ENCODE peak calls at places on chromosome 1, in four cellular contexts. P is A549; A is glutamatergic neuron; L is CD4-positive, alpha-beta T cell. K is an unnamed sample.

GRCh38 chr1:153515504-153516394 is 20.0 kb downstream of the S100A6 start:
- DNase-seq in P (no peak), L (no peak), A (no peak), K (no peak)

GRCh38 chr1:200590001-200590400 is 30.6 kb downstream of the KIF14 start:
- DNase-seq in A (no peak), P (no peak), L (no peak), K (no peak)

GRCh38 chr1:70090875-70091274 is 114.5 kb downstream of the LRRC40 start:
- DNase-seq in P (no peak), L (no peak), A (no peak), K (no peak)

GRCh38 chr1:217534566-217534965 is 96.3 kb downstream of the GPATCH2 start:
- DNase-seq in A (no peak), P (no peak), L (no peak), K (no peak)

GRCh38 chr1:22953392-22954141 is 19.1 kb downstream of the LACTBL1 start:
- DNase-seq in L (no peak), A (no peak), P (no peak), K (no peak)

GRCh38 chr1:49294539-49294938 is 517.8 kb upstream of the BEND5 start:
- DNase-seq in L (no peak), P (no peak), A (no peak), K (no peak)

GRCh38 chr1:1531947-1532346 is 8.5 kb downstream of the TMEM240 start:
- DNase-seq in P (no peak), A (no peak), L (no peak), K (no peak)

GRCh38 chr1:230243583-230244377 is 176.7 kb downstream of the GALNT2 start:
- DNase-seq in A (no peak), P (no peak), L (no peak), K (no peak)

GRCh38 chr1:10471411-10472219 is 714 bp downstream of the DFFA start:
- DNase-seq in L (no peak), P (no peak), A (no peak), K (no peak)

GRCh38 chr1:212782422-212783154 is 9.0 kb downstream of the NSL1 start:
- DNase-seq in A (no peak), P (no peak), L (no peak), K (no peak)

GRCh38 chr1:201914456-201915235 is 25.9 kb downstream of the SHISA4 start:
- DNase-seq in L (no peak), A (no peak), P (no peak), K (no peak)

GRCh38 chr1:46784666-46785065 is 14.2 kb upstream of the CYP4B1 start:
- DNase-seq in A (no peak), L (no peak), P (no peak), K (no peak)

GRCh38 chr1:101436100-101436511 is 199.3 kb downstream of the S1PR1 start:
- DNase-seq in L (no peak), P (no peak), A (no peak), K (no peak)

DNA sequence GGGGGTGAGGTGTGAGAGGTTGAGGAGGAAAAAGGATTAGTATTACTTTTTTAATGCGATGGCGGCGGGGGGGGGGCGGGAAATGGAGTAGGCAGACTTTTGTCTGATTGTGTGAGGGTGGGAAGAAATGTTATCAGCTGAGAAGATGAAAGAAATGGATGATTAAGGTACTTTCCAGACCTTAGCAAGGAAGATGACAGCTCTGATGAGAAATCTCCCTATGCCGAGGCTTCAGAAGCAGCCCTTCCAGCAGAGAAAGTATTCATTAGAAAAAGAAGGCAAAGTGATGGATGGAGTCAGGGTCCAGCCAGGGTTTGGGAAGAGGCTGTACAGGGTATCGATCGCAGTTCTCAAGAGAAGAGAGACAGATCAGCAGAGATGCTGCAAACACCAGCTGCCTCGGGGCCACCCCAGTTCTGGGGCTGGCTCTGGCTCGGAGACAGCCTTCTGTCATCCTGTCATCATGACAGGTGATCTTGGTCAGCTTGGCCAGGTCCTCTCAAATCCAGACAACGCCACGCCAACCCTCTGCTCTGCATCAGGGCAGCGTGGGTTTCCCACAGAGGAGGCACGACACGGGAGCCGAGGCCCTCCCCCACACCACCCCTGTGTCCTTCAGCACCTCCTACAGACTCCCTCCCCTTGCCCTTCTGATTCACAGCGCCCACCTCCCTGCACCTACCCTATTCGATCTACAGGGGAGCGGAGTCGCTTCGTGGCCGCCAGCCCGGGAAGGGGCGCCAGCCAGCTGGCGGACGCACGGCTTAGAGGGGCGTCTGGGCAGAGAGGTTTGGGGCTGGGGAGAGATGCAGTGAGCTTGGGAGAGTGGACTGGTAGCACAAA is 688 bp upstream of the ATXN7L2 start:
- DNase-seq in L (peak), P (no peak), A (peak), K (peak)
- TF ChIP-seq CTCF in L (peak), P (no peak), A (peak), K (no peak)

GRCh38 chr1:214318956-214319355 is 38.0 kb downstream of the SMYD2 start:
- DNase-seq in P (no peak), A (no peak), L (no peak), K (no peak)

GRCh38 chr1:214317734-214318133 is 36.8 kb downstream of the SMYD2 start:
- DNase-seq in P (no peak), A (no peak), L (no peak), K (no peak)

GRCh38 chr1:214318356-214318755 is 37.4 kb downstream of the SMYD2 start:
- DNase-seq in L (no peak), P (no peak), A (no peak), K (no peak)

GRCh38 chr1:214321686-214322453 is 40.9 kb downstream of the SMYD2 start:
- DNase-seq in P (no peak), A (no peak), L (no peak), K (no peak)

GRCh38 chr1:214319930-214320329 is 39.0 kb downstream of the SMYD2 start:
- DNase-seq in L (no peak), P (no peak), A (no peak), K (no peak)
- TF ChIP-seq CTCF in L (no peak), P (peak), A (peak), K (peak)

GRCh38 chr1:52913537-52913936 is 8.0 kb downstream of the ECHDC2 start:
- DNase-seq in L (no peak), P (no peak), A (peak), K (no peak)
- TF ChIP-seq CTCF in L (no peak), P (no peak), A (no peak), K (no peak)

GRCh38 chr1:56973898-56974752 is 8.3 kb upstream of the C8B start:
- DNase-seq in L (no peak), A (no peak), P (no peak), K (no peak)

GRCh38 chr1:56978819-56979218 is 13.0 kb upstream of the C8B start:
- DNase-seq in A (no peak), L (no peak), P (no peak), K (no peak)

GRCh38 chr1:56975446-56975845 is 9.6 kb upstream of the C8B start:
- DNase-seq in P (no peak), L (no peak), A (no peak), K (no peak)

GRCh38 chr1:56972971-56973370 is 7.2 kb upstream of the C8B start:
- DNase-seq in A (no peak), P (no peak), L (no peak), K (no peak)

GRCh38 chr1:56977910-56978309 is 12.1 kb upstream of the C8B start:
- DNase-seq in P (no peak), A (no peak), L (no peak), K (no peak)
- TF ChIP-seq CTCF in P (no peak), A (no peak), L (no peak), K (no peak)

DNA sequence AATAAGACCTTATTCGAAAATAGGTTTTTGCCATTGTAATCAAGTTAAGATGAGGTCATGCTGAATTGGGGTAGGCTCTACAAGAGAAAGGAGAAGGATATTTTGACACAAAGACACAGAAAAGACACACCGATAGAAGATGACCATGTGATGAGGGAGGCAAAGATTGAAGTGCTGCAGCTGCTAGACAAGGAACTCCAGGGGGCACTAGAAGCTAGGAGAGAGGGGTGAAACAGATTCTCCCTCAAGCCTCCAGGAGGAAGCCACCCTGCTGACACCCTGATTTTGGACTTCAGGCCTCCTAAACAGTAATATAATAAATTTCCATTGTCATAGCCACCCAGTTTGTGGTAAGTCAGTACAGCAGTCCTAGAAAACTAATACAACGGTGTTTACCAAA is 506.8 kb upstream of the CAMK1G start:
- DNase-seq in A (no peak), P (no peak), L (no peak), K (no peak)
- TF ChIP-seq CTCF in A (no peak), P (peak), L (no peak), K (no peak)